ENCODE peak calls at places on chromosomes 7 and 10, in eight cellular contexts. T is HCT116, X is sigmoid colon, A is stomach, O is transverse colon, U is vagina, W is prostate gland, H is breast epithelium. C is an unnamed sample. For H3K4me1, the result is how much of the 10 kb centered on the place peaks cover.

GRCh38 chr10:57952741-57953140 is 315.0 kb downstream of the IPMK start:
- DNase-seq in T (no peak), X (no peak), A (no peak), O (no peak), U (no peak), W (no peak), H (no peak), C (no peak)

GRCh38 chr7:14950013-14950412 is 47.5 kb upstream of the DGKB start:
- DNase-seq in T (peak), X (no peak), A (no peak), O (no peak), U (no peak), W (no peak), H (no peak), C (no peak)

GRCh38 chr10:50540069-50540825 is 83.5 kb downstream of the SGMS1 start:
- DNase-seq in T (no peak), X (no peak), A (no peak), O (no peak), U (no peak), W (no peak), H (no peak), C (no peak)

GRCh38 chr10:93445978-93446720 is 36.0 kb downstream of the MYOF start:
- DNase-seq in T (no peak), X (peak), A (no peak), O (no peak), U (no peak), W (peak), H (no peak), C (no peak)

GRCh38 chr7:116610210-116610609 is 61.8 kb upstream of the MET start:
- DNase-seq in T (no peak), X (no peak), A (no peak), O (no peak), U (no peak), W (no peak), H (no peak), C (no peak)

GRCh38 chr7:50296799-50297198 is 7.7 kb upstream of the IKZF1 start:
- DNase-seq in T (no peak), X (no peak), A (no peak), O (no peak), U (no peak), W (no peak), H (no peak), C (no peak)

GRCh38 chr7:95511716-95512260 is 26.0 kb downstream of the ASB4 start:
- DNase-seq in T (peak), X (peak), A (peak), O (peak), U (no peak), W (peak), H (peak), C (no peak)

GRCh38 chr10:60352105-60352504 is 37.6 kb downstream of the ANK3 start:
- DNase-seq in T (no peak), X (no peak), A (no peak), O (no peak), U (no peak), W (no peak), H (no peak), C (no peak)

GRCh38 chr7:78218051-78218450 is 419.5 kb downstream of the PHTF2 start:
- DNase-seq in T (no peak), X (no peak), A (no peak), O (no peak), U (no peak), W (no peak), H (no peak), C (no peak)

GRCh38 chr7:43439631-43440401 is 143.1 kb upstream of the STK17A start:
- DNase-seq in T (peak), X (no peak), A (peak), O (peak), U (no peak), W (no peak), H (no peak), C (peak)

GRCh38 chr7:151883872-151884271 is 7.0 kb upstream of the PRKAG2 start:
- DNase-seq in T (no peak), X (peak), A (no peak), O (no peak), U (no peak), W (no peak), H (no peak), C (peak)

GRCh38 chr7:135326636-135327280 is 93.1 kb downstream of the STRA8 start:
- DNase-seq in T (no peak), X (no peak), A (no peak), O (no peak), U (no peak), W (no peak), H (no peak), C (no peak)

GRCh38 chr7:42017356-42017986 is 219.5 kb downstream of the GLI3 start:
- DNase-seq in T (no peak), X (no peak), A (no peak), O (no peak), U (no peak), W (no peak), H (no peak), C (no peak)

DNA sequence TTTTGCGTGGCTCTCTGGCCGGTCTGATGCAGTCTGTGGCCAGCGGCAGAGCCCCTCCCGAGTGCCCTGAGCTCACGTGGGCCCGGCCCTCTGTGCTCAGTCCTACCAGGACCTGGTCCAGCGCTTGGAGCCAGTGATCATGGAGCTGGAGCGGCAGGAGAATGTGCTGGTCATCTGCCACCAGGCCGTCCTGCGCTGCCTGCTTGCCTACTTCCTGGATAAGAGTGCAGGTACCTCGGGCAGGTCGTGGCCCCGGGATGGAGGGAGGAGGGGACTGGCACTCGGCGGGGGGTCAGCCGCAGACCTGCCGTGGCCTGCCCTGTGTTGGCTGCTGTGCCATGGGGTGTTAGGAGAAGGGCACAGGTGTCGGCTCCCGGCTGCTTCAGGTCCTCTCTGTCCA is 20.0 kb downstream of the PFKFB3 start:
- DNase-seq in T (no peak), X (no peak), A (no peak), O (no peak), U (no peak), W (no peak), H (no peak), C (no peak)
- H3K4me1 ChIP-seq in T (under half), X (under half), A (under half), O (under half), U (under half), W (under half), H (under half), C (under half)

DNA sequence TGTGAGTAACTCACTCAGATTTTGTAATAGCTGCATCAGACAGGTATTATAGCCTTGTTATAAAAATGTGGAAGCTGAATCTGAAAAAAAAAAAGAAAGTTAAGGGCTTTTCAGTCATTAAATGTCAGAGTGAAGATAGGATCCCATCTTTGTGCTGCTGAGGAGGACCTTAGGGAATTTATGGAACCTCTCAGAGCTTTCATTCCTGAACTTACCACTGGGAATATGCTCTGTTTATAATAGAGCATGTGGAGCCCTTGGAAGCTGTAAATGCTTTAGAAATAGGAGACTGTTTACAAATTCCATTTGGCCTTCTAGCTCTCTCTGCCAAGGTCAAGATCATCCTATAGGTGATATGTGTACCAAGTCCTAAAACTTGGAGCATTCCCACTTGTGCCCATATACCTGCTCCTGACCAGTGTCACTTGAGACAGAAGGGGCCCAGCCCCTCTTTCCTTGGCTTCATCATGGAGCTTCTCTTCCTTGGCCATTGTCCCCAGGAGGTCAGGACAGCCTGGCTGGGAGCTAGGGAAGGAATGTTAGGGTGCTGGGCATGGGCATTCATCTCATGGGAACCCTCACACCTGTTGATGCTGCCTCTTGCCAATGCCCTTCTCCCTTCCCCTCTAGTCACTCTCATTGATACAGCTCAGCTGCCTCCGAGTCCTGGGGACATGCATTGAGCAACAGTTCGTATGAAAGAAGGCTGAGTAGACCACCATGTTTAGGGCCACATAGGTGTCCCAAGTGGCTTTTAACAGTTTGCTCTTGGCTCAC is 105.3 kb downstream of the LRRC18 start:
- DNase-seq in T (no peak), X (no peak), A (no peak), O (no peak), U (no peak), W (no peak), H (no peak), C (no peak)
- TF ChIP-seq POLR2A in T (no peak), X (no peak), A (no peak), O (no peak), U (no peak), W (no peak), H (no peak), C (no peak)

DNA sequence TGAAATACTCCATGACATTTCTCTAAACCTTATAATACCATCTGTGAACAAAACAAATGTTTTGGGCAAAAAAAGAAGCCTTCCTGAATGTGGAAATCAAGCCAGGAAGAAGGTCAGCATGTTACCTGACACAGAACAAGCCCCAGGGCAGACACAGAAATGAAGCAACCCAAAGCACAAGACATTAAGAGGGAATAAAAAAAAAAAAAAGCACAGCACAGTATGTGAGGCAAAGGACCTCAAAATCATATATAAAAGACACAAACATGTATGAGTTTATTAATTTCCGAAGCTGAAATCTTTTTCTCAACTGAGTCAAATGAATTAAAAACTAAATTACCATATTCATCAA is 161.8 kb downstream of the SKIDA1 start:
- DNase-seq in T (no peak), X (no peak), A (no peak), O (no peak), U (no peak), W (no peak), H (peak), C (no peak)
- TF ChIP-seq POLR2AphosphoS5 in T (no peak), X (no peak), A (no peak), O (no peak), U (no peak), W (no peak), H (peak), C (no peak)

GRCh38 chr10:70234668-70235447 is 1.6 kb upstream of the PPA1 start:
- DNase-seq in T (no peak), X (no peak), A (no peak), O (no peak), U (no peak), W (no peak), H (no peak), C (peak)

GRCh38 chr10:70233939-70234300 is 691 bp upstream of the PPA1 start:
- DNase-seq in T (no peak), X (no peak), A (no peak), O (no peak), U (no peak), W (no peak), H (no peak), C (no peak)

GRCh38 chr10:70233109-70233938 is at the start of gene PPA1:
- DNase-seq in T (peak), X (peak), A (peak), O (peak), U (peak), W (peak), H (peak), C (peak)

GRCh38 chr10:70232859-70233108 is 445 bp downstream of the PPA1 start:
- DNase-seq in T (no peak), X (no peak), A (no peak), O (no peak), U (no peak), W (no peak), H (no peak), C (no peak)

DNA sequence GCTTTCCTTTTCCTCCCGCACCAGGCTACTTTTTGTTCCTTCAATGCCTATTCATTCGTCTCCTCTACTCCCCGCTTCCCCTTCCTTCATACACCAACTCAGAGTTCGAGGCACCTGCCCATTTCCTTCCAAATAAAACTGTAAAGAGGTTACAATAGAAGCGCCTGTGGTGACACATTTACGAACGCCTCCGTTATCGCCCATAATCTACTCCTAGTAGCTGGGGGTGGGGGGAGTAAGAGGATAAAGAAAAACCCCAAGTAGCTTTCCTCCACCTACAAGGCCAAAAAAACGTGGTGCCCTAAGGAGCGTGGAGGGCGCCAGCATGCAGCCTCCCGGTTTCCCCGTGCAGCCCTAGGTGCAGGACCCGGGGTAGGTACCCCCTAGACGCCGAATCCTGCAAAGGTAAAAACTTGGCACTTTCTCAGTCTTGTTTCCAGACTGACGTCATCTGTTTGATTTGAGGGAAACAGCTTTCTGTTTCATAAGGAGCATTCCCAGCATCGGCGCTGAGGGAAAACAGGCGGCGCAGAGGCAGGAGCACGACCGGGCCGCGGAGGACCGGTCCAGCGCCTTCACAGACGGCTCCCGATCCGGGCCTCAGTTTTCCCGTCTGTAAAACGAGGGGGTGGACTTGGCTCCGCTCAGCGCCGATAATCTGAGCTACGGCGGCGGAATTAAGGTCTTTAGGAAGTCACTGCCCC is 922 bp downstream of the PPA1 start:
- DNase-seq in T (no peak), X (peak), A (peak), O (peak), U (no peak), W (peak), H (no peak), C (peak)
- H3K4me1 ChIP-seq in T (under half), X (under half), A (under half), O (under half), U (under half), W (under half), H (under half), C (under half)

C was measured in spleen.